ENCODE peak calls at places on chromosome 2, in six cellular contexts. One of them, this sample, is unnamed.
A peak's percentile ranks its signal among the peaks of the same experiment; 100 is the strongest.

GRCh38 chr2:231181848-231182247 is 16.6 kb upstream of the ARMC9 start:
- DNase-seq in uterus: no peak
- DNase-seq in adrenal gland: peak; percentile 92
- DNase-seq in A549: peak; percentile 66
- DNase-seq in prostate gland: no peak
- DNase-seq in suprapubic skin: no peak
- DNase-seq in this sample: no peak

GRCh38 chr2:96082211-96083063 is 33.9 kb downstream of the ADRA2B start:
- DNase-seq in suprapubic skin: peak; percentile 54
- DNase-seq in prostate gland: no peak
- DNase-seq in adrenal gland: no peak
- DNase-seq in uterus: no peak
- DNase-seq in A549: no peak
- DNase-seq in this sample: no peak

GRCh38 chr2:100213595-100213994 is 71.2 kb upstream of the AFF3 start:
- DNase-seq in adrenal gland: no peak
- DNase-seq in suprapubic skin: no peak
- DNase-seq in uterus: peak; percentile 29
- DNase-seq in prostate gland: peak; percentile 29
- DNase-seq in A549: no peak
- DNase-seq in this sample: no peak

GRCh38 chr2:173644146-173644545 is 289.5 kb downstream of the CDCA7 start:
- DNase-seq in prostate gland: no peak
- DNase-seq in suprapubic skin: no peak
- DNase-seq in uterus: no peak
- DNase-seq in A549: no peak
- DNase-seq in adrenal gland: no peak
- DNase-seq in this sample: no peak

GRCh38 chr2:7674606-7675005 is 757.4 kb downstream of the RNF144A start:
- DNase-seq in adrenal gland: no peak
- DNase-seq in prostate gland: no peak
- DNase-seq in A549: no peak
- DNase-seq in uterus: no peak
- DNase-seq in suprapubic skin: no peak
- DNase-seq in this sample: no peak

GRCh38 chr2:9558948-9559381 is 3.3 kb upstream of the ADAM17 start:
- DNase-seq in suprapubic skin: no peak
- DNase-seq in prostate gland: no peak
- DNase-seq in A549: peak; percentile 68
- DNase-seq in adrenal gland: no peak
- DNase-seq in uterus: peak; percentile 46
- DNase-seq in this sample: no peak

GRCh38 chr2:196316050-196316430 is 144.7 kb upstream of the STK17B start:
- DNase-seq in suprapubic skin: no peak
- DNase-seq in uterus: no peak
- DNase-seq in adrenal gland: no peak
- DNase-seq in prostate gland: no peak
- DNase-seq in A549: peak; percentile 20
- DNase-seq in this sample: no peak

GRCh38 chr2:128301501-128301966 is 17.1 kb downstream of the HS6ST1 start:
- DNase-seq in suprapubic skin: no peak
- DNase-seq in prostate gland: no peak
- DNase-seq in adrenal gland: peak; percentile 72
- DNase-seq in A549: no peak
- DNase-seq in uterus: no peak
- DNase-seq in this sample: no peak

GRCh38 chr2:70360661-70361316 is 58.9 kb upstream of the FAM136A start:
- DNase-seq in prostate gland: no peak
- DNase-seq in adrenal gland: no peak
- DNase-seq in uterus: no peak
- DNase-seq in suprapubic skin: no peak
- DNase-seq in A549: peak; percentile 66
- DNase-seq in this sample: no peak

GRCh38 chr2:17573806-17574175 is 33.3 kb downstream of the VSNL1 start:
- DNase-seq in prostate gland: no peak
- DNase-seq in uterus: no peak
- DNase-seq in adrenal gland: no peak
- DNase-seq in A549: no peak
- DNase-seq in suprapubic skin: no peak
- DNase-seq in this sample: no peak

GRCh38 chr2:53543083-53543482 is 224.5 kb upstream of the CHAC2 start:
- DNase-seq in prostate gland: no peak
- DNase-seq in adrenal gland: no peak
- DNase-seq in A549: no peak
- DNase-seq in suprapubic skin: no peak
- DNase-seq in uterus: no peak
- DNase-seq in this sample: no peak

GRCh38 chr2:59885536-59885935 is 667.9 kb downstream of the BCL11A start:
- DNase-seq in prostate gland: no peak
- DNase-seq in suprapubic skin: no peak
- DNase-seq in uterus: no peak
- DNase-seq in A549: no peak
- DNase-seq in adrenal gland: no peak
- DNase-seq in this sample: no peak

GRCh38 chr2:108403494-108403893 is 25.7 kb downstream of the SULT1C4 start:
- DNase-seq in suprapubic skin: no peak
- DNase-seq in adrenal gland: no peak
- DNase-seq in A549: peak; percentile 48
- DNase-seq in uterus: no peak
- DNase-seq in prostate gland: no peak
- DNase-seq in this sample: peak; percentile 16

GRCh38 chr2:181884601-181885000 is 6.9 kb upstream of the ITPRID2 start:
- DNase-seq in prostate gland: no peak
- DNase-seq in A549: no peak
- DNase-seq in adrenal gland: no peak
- DNase-seq in uterus: no peak
- DNase-seq in suprapubic skin: no peak
- DNase-seq in this sample: no peak

GRCh38 chr2:61485281-61485680 is 14.4 kb upstream of the USP34 start:
- DNase-seq in A549: no peak
- DNase-seq in uterus: no peak
- DNase-seq in suprapubic skin: no peak
- DNase-seq in adrenal gland: no peak
- DNase-seq in prostate gland: no peak
- DNase-seq in this sample: no peak

GRCh38 chr2:127568128-127568527 is 32.6 kb downstream of the MYO7B start:
- DNase-seq in uterus: no peak
- DNase-seq in A549: no peak
- DNase-seq in suprapubic skin: peak; percentile 37
- DNase-seq in adrenal gland: no peak
- DNase-seq in prostate gland: no peak
- DNase-seq in this sample: no peak

GRCh38 chr2:9087151-9087681 is 83.7 kb upstream of the MBOAT2 start:
- DNase-seq in adrenal gland: no peak
- DNase-seq in A549: no peak
- DNase-seq in suprapubic skin: no peak
- DNase-seq in prostate gland: no peak
- DNase-seq in uterus: no peak
- DNase-seq in this sample: no peak

GRCh38 chr2:37376421-37377186 is 32.2 kb downstream of the QPCT start:
- DNase-seq in suprapubic skin: peak; percentile 86
- DNase-seq in adrenal gland: peak; percentile 88
- DNase-seq in uterus: peak; percentile 88
- DNase-seq in A549: no peak
- DNase-seq in prostate gland: peak; percentile 91
- DNase-seq in this sample: peak; percentile 70

GRCh38 chr2:118127250-118127649 is 39.0 kb downstream of the INSIG2 start:
- DNase-seq in A549: no peak
- DNase-seq in prostate gland: no peak
- DNase-seq in suprapubic skin: no peak
- DNase-seq in uterus: no peak
- DNase-seq in adrenal gland: no peak
- DNase-seq in this sample: no peak

DNA sequence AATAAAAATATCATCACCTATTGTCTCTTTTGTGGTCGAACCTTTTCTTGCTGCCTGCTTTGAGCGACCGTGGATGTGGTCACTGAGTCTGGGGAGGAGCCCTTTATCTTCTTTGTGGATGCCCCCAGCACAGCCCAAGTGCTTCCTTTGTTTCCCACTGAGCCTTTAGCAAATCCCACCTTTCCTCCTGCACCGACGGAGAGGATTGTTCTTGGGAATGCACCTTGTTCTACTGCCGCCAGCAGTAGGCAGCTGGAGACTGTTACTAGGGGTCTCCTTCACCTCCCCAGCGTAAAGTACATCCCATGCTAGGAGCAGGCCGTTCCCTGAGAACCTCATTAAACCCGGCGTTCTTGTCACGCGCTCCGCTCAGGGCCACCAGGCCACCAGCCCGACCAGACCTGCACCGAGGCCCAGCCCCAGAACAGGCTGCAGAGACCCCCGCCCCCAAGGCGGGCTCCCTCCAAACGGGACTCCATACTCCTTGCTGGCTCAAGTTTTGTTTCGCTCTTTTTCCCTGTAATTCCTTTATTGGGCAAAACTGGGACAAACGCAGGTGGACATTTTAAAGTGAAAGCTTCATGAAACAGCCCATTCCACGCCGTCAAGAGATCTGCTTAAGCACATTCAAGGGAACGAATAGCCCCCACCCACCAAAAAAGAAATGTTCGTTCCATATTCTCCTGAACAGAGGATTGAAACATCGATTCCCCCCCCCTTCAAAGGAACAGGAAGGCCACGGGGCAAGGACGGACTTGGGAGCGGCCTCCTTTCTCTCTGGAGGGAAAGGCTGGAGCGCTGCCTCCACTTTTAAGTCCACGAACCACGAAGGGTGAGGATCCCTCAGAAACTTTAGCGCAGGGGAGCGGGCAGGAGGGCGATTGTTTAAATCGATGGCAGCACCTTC is 1.1 kb upstream of the MAT2A start:
- DNase-seq in prostate gland: peak; percentile 75
- DNase-seq in uterus: peak; percentile 65
- DNase-seq in suprapubic skin: peak; percentile 82
- DNase-seq in adrenal gland: peak; percentile 74
- DNase-seq in A549: peak; percentile 56
- DNase-seq in this sample: peak; percentile 47
- TF ChIP-seq POLR2A in prostate gland: no peak
- TF ChIP-seq POLR2A in uterus: no peak
- TF ChIP-seq POLR2A in suprapubic skin: no peak
- TF ChIP-seq POLR2A in adrenal gland: no peak
- TF ChIP-seq POLR2A in A549: peak; percentile 40
- TF ChIP-seq POLR2A in this sample: no peak

DNA sequence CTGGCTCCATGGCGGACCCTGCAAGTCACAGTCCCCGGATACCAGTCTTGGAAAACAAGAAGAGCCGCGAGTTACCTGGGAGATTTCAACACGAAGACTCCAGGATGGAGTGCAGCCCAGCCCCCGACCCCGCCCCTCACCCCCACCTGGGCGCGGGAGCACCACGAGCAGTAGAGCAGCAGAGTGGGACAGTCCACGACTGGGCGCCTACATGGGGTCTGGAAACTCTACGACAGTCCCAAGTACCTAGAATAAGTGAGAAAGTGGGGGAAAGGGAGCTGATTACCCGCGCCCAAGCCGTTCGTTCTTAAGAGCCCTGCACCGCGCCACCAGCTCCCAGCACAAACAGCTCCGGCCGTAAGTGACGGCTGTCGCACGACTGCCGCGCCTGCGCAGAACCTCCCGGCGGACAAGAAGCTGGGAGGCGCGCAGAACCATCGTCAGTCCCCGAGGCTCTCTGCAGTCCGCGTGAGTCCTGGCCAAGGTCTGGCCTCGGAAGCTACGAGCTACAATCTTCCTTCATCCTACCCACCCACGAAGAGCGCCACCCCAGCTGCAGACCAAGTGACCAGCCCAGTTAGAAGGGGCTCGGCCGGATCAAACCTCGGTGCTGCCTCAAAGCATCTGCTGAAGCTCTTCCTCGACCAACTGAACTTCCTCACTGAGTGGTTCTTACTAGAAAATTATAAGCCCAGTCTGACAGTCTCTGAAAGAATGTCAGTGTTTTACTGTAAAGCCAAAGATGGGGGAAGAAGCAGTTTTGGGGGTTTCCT is at the start of gene DPY30:
- DNase-seq in A549: peak; percentile 97
- DNase-seq in suprapubic skin: peak; percentile 95
- DNase-seq in prostate gland: peak; percentile 85
- DNase-seq in uterus: peak; percentile 89
- DNase-seq in adrenal gland: peak; percentile 93
- DNase-seq in this sample: peak; percentile 82
- TF ChIP-seq POLR2A in A549: peak; percentile 100
- TF ChIP-seq POLR2A in suprapubic skin: peak; percentile 63
- TF ChIP-seq POLR2A in prostate gland: peak; percentile 78
- TF ChIP-seq POLR2A in uterus: peak; percentile 81
- TF ChIP-seq POLR2A in adrenal gland: peak; percentile 60
- TF ChIP-seq POLR2A in this sample: peak; percentile 84

GRCh38 chr2:213243189-213244044 is 40.8 kb upstream of the SPAG16 start:
- DNase-seq in prostate gland: no peak
- DNase-seq in A549: no peak
- DNase-seq in uterus: no peak
- DNase-seq in suprapubic skin: no peak
- DNase-seq in adrenal gland: no peak
- DNase-seq in this sample: no peak
- TF ChIP-seq POLR2A in prostate gland: no peak
- TF ChIP-seq POLR2A in A549: no peak
- TF ChIP-seq POLR2A in uterus: no peak
- TF ChIP-seq POLR2A in suprapubic skin: no peak
- TF ChIP-seq POLR2A in adrenal gland: no peak
- TF ChIP-seq POLR2A in this sample: no peak

GRCh38 chr2:202071107-202071506 is 1.9 kb upstream of the KIAA2012 start:
- DNase-seq in adrenal gland: no peak
- DNase-seq in uterus: no peak
- DNase-seq in suprapubic skin: no peak
- DNase-seq in A549: no peak
- DNase-seq in prostate gland: no peak
- DNase-seq in this sample: no peak
- TF ChIP-seq POLR2A in adrenal gland: no peak
- TF ChIP-seq POLR2A in uterus: no peak
- TF ChIP-seq POLR2A in suprapubic skin: no peak
- TF ChIP-seq POLR2A in A549: no peak
- TF ChIP-seq POLR2A in prostate gland: no peak
- TF ChIP-seq POLR2A in this sample: no peak

DNA sequence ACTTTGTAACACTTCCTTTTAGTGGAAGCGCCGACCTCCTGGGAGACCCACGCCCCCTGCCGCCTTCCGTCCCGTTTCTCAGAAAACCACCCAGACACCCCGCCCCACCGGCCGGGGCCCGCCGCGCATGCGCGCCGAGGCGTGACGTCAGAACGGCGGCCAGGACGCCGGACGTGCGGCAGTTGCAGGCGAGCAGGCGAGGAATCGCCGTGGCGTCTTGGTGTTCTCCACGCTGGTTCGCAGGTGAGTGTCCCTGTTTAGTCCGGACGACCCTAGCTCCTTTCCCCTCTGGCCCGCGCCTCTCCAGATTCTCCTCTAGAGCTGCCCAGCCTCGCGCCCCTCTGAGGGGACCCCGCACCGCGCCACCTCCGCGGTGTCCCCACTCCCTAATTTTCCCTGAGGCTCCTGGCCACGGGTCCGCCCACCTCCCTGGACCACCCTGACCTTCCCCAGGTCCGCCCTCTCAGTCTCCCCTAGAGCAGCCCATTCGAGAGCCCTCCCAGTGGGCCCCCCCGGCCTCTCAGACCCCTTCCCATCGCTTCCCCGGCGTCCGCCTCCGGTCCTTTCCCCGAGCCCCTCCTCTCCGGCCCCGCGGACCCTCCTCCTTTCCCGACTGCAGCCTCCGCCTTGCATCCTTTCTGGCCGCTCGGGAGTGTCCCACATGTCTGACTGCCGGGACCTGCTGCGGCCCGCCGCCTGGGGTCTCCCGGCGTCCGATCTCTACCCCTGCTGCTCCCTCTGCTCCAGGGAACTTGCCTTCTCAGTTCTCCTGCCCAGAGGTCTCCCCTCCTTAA is at the start of gene PLEKHB2:
- DNase-seq in adrenal gland: peak; percentile 89
- DNase-seq in A549: peak; percentile 93
- DNase-seq in prostate gland: peak; percentile 85
- DNase-seq in suprapubic skin: peak; percentile 93
- DNase-seq in uterus: peak; percentile 88
- DNase-seq in this sample: peak; percentile 84
- TF ChIP-seq POLR2A in adrenal gland: peak; percentile 80
- TF ChIP-seq POLR2A in A549: peak; percentile 99
- TF ChIP-seq POLR2A in prostate gland: peak; percentile 94
- TF ChIP-seq POLR2A in suprapubic skin: peak; percentile 89
- TF ChIP-seq POLR2A in uterus: peak; percentile 72
- TF ChIP-seq POLR2A in this sample: peak; percentile 90